ENCODE peak calls at places on chromosomes 3 and 15, in five cellular contexts. A is AG04449, S is foreskin fibroblast, C is thoracic aorta, W is testis. Q is an unnamed sample.

GRCh38 chr3:125236331-125236903 is 23.9 kb upstream of the SLC12A8 start:
- DNase-seq in S (no peak), W (no peak), C (no peak), A (no peak), Q (peak)

GRCh38 chr3:196662711-196663571 is 23.4 kb downstream of the NRROS start:
- DNase-seq in A (no peak), W (no peak), C (no peak), S (no peak), Q (no peak)

GRCh38 chr3:6860911-6861330 is at the start of gene GRM7:
- DNase-seq in W (peak), C (no peak), S (no peak), A (no peak), Q (no peak)

GRCh38 chr3:196431193-196432136 is 762 bp downstream of the UBXN7 start:
- DNase-seq in A (no peak), S (peak), W (peak), C (no peak), Q (no peak)

GRCh38 chr3:141418751-141419150 is 50.4 kb downstream of the ZBTB38 start:
- DNase-seq in C (no peak), A (no peak), S (no peak), W (no peak), Q (no peak)

GRCh38 chr3:100603449-100603848 is 6.0 kb upstream of the ADGRG7 start:
- DNase-seq in C (no peak), W (no peak), A (no peak), S (peak), Q (no peak)

GRCh38 chr3:124814620-124815421 is 72.3 kb downstream of the ITGB5 start:
- DNase-seq in W (no peak), A (no peak), C (no peak), S (no peak), Q (no peak)

GRCh38 chr3:100288288-100288894 is 27.6 kb downstream of the TBC1D23 start:
- DNase-seq in A (no peak), W (no peak), C (no peak), S (no peak), Q (no peak)

GRCh38 chr3:185717627-185718330 is 107.1 kb downstream of the IGF2BP2 start:
- DNase-seq in A (no peak), S (no peak), C (no peak), W (no peak), Q (no peak)

GRCh38 chr15:36422631-36423030 is 156.8 kb upstream of the CDIN1 start:
- DNase-seq in W (no peak), A (no peak), C (no peak), S (no peak), Q (no peak)

GRCh38 chr3:143363276-143363675 is 243.7 kb downstream of the CHST2 start:
- DNase-seq in A (no peak), W (no peak), C (no peak), S (peak), Q (no peak)

GRCh38 chr15:57158589-57158988 is 217.7 kb upstream of the CGNL1 start:
- DNase-seq in A (no peak), W (no peak), S (no peak), C (no peak), Q (peak)

GRCh38 chr15:31489801-31490646 is 163.4 kb downstream of the KLF13 start:
- DNase-seq in A (no peak), S (peak), W (peak), C (no peak), Q (peak)

GRCh38 chr3:190083631-190084030 is 37.1 kb downstream of the P3H2 start:
- DNase-seq in A (no peak), C (no peak), S (no peak), W (no peak), Q (no peak)

GRCh38 chr3:38536686-38537085 is 40.5 kb downstream of the EXOG start:
- DNase-seq in C (no peak), W (no peak), S (no peak), A (no peak), Q (no peak)

GRCh38 chr3:53949541-53949940 is 57.9 kb upstream of the SELENOK start:
- DNase-seq in A (no peak), W (no peak), S (no peak), C (no peak), Q (no peak)

GRCh38 chr3:30625541-30626438 is 19.4 kb downstream of the TGFBR2 start:
- DNase-seq in W (no peak), S (peak), A (no peak), C (no peak), Q (peak)

GRCh38 chr15:45276851-45277250 is 24.8 kb downstream of the SLC28A2 start:
- DNase-seq in A (no peak), C (no peak), W (no peak), S (peak), Q (no peak)

GRCh38 chr3:39900462-39901002 is 91.1 kb downstream of the MYRIP start:
- DNase-seq in A (no peak), C (no peak), S (no peak), W (no peak), Q (no peak)

GRCh38 chr3:55485208-55485791 is 1.8 kb downstream of the WNT5A start:
- DNase-seq in A (no peak), S (peak), W (peak), C (no peak), Q (no peak)

GRCh38 chr15:67048281-67049279 is 16.8 kb upstream of the SMAD3 start:
- DNase-seq in A (no peak), W (no peak), C (no peak), S (peak), Q (peak)

GRCh38 chr15:25245801-25246622 is 192.8 kb downstream of the UBE3A start:
- DNase-seq in A (no peak), S (no peak), C (no peak), W (peak), Q (no peak)

GRCh38 chr3:71926242-71926560 is 141.3 kb upstream of the PROK2 start:
- DNase-seq in A (no peak), W (no peak), S (no peak), C (no peak), Q (no peak)

GRCh38 chr3:105328338-105328730 is 38.4 kb upstream of the ALCAM start:
- DNase-seq in A (no peak), S (no peak), W (no peak), C (no peak), Q (no peak)

GRCh38 chr3:71893120-71893519 is 108.2 kb upstream of the PROK2 start:
- DNase-seq in A (no peak), S (no peak), C (no peak), W (no peak), Q (no peak)

GRCh38 chr3:196969001-196969659 is 497 bp upstream of the PIGZ start:
- DNase-seq in A (no peak), W (no peak), C (no peak), S (no peak), Q (no peak)

GRCh38 chr3:196177967-196178366 is 33.2 kb downstream of the ZDHHC19 start:
- DNase-seq in S (no peak), W (no peak), A (no peak), C (no peak), Q (no peak)

GRCh38 chr15:68203486-68203885 is 1.6 kb downstream of the CALML4 start:
- DNase-seq in S (no peak), W (no peak), A (no peak), C (no peak), Q (no peak)

GRCh38 chr15:89905846-89906378 is 6.8 kb downstream of the ARPIN start:
- DNase-seq in C (no peak), S (no peak), W (no peak), A (no peak), Q (no peak)

GRCh38 chr3:131386429-131386926 is 4.9 kb downstream of the NUDT16 start:
- DNase-seq in C (peak), W (peak), S (no peak), A (no peak), Q (no peak)

DNA sequence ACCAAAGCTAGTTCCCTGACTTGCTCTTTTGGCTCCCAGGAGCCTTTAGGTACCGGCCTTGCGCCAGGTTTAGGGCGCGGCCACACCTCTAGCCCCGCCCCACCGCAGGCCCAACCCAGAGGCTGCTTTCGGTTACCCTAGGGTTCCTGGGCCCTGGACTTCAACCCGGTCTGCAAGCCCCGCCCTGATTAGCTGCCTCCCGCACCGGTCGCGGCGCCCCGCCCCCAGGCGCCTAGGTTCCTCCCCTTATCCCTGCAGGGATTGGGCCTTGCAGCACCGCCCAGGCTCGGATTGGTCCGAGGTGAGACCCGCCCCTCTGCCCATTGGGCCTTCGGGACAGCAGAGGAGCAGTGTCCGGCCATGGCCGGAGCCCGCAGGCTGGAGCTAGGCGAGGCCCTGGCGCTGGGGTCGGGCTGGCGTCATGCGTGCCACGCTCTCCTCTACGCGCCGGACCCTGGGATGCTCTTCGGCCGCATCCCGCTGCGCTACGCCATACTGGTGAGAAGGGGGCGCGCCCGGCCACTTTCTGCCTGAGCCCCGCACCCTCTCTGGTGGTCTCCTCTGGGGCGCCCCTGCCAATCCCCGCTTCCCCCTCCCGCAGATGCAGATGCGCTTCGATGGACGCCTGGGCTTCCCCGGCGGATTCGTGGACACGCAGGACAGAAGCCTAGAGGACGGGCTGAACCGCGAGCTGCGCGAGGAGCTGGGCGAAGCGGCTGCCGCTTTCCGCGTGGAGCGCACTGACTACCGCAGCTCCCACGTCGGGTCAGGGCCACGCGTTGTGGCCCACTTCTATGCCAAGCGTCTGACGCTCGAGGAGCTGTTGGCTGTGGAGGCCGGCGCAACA is at the start of gene NUDT16:
- DNase-seq in S (peak), W (peak), A (peak), C (peak), Q (peak)
- H3K4me3 ChIP-seq in S (peak), W (peak), A (peak), C (peak), Q (peak)

GRCh38 chr15:91855684-91856553 is 2.4 kb downstream of the SLCO3A1 start:
- DNase-seq in A (no peak), S (no peak), W (no peak), C (no peak), Q (no peak)
- TF ChIP-seq CTCF in A (no peak), S (no peak), W (no peak), C (no peak), Q (peak)

DNA sequence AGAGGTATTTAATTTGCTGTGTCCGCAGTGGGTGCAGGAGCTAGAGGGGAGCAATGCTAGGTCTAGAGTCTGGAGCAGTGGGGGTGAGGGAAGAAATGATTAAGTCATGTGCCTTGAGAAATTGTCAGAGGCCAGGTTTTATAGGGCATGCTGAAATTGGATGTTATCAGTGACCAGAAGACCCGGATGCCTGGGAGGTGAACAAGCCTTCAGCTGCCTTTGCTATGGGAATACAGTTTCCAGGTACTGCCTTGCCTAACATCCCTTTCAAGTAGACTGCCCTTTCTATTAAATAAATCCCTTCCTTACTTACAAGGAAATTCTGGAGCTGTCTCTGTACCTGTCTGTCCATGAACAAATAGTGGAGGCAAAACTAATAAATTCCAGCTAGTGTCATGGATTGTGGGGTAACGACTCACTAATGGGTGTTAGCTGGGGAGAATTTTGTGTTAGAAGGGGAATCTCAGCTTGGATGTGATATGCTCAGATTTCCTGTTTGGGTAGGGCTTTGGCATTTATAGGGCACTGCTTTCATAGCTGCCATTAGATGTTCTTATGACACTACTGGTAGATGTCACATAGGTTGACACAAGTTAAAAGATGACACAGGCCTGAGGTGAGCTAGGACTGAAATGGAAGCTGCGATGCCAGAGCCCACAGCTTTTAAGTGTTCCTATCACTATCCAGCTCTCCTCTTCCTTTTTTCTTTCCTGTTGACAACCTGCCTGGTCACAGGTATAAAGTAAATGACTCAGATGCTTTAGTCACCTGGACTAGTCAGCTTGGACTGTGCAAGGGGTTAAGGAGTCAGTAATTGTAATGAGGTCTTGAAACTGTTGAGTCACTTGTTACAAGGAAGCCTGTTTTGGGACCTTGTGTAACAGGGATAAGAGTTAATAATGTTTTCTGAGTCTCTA is 21.3 kb downstream of the CHD2 start:
- DNase-seq in W (no peak), A (no peak), C (no peak), S (peak), Q (no peak)
- H3K4me3 ChIP-seq in W (no peak), A (no peak), C (peak), S (no peak), Q (no peak)

GRCh38 chr3:149958171-149958796 is 12.4 kb downstream of the PFN2 start:
- DNase-seq in A (no peak), S (no peak), W (no peak), C (no peak), Q (no peak)
- TF ChIP-seq CTCF in A (no peak), S (no peak), W (no peak), C (no peak), Q (no peak)

GRCh38 chr3:152331018-152331541 is 62.4 kb downstream of the MBNL1 start:
- DNase-seq in W (no peak), C (no peak), A (no peak), S (peak), Q (no peak)

GRCh38 chr3:152334761-152335160 is 66.0 kb downstream of the MBNL1 start:
- DNase-seq in S (no peak), A (no peak), W (no peak), C (no peak), Q (no peak)

GRCh38 chr3:152330565-152330964 is 61.8 kb downstream of the MBNL1 start:
- DNase-seq in W (no peak), C (no peak), A (no peak), S (no peak), Q (no peak)

GRCh38 chr3:152333928-152334327 is 65.2 kb downstream of the MBNL1 start:
- DNase-seq in C (no peak), A (no peak), W (no peak), S (no peak), Q (no peak)

DNA sequence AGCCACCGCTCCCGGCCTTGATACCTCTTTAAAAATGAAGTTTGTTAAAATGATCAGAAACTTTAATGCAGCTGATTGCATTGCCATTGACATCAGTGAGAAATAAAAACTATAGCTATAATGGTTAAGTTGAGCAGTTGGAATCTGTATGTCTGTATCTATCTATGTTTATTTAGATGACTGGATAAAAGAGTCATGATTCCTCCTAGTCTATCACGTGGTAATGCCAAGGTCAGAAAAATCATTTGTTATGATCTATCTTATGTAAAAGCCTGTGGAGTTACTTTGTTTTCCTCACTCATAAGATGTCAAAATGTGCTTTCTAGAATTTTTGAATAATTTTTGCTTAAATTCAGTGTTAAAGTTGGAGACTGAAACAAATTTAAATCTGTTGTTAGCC is 63.2 kb downstream of the MBNL1 start:
- DNase-seq in W (no peak), S (no peak), C (no peak), A (no peak), Q (no peak)
- H3K4me3 ChIP-seq in W (no peak), S (no peak), C (peak), A (no peak), Q (no peak)

DNA sequence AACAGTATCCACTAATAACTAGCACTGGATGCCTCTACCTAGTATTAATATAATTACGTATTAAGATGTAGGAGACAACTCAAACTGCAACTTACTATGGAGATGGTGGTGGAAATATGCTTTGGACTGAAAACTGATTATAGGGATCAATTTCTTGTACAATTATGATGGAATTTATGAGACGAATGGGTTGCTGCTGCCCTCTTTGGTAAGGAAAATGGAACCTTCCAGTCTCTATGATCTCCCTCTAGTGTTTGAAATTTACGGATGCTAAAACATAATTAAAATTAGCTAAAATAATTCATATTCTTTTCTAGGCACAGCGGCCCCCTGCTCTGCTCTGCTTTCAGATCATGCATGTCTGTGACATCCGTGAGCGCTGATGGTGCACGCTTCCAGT is 132.3 kb downstream of the NR2F2 start:
- DNase-seq in C (no peak), A (no peak), S (no peak), W (no peak), Q (no peak)
- TF ChIP-seq CTCF in C (no peak), A (no peak), S (peak), W (no peak), Q (peak)

DNA sequence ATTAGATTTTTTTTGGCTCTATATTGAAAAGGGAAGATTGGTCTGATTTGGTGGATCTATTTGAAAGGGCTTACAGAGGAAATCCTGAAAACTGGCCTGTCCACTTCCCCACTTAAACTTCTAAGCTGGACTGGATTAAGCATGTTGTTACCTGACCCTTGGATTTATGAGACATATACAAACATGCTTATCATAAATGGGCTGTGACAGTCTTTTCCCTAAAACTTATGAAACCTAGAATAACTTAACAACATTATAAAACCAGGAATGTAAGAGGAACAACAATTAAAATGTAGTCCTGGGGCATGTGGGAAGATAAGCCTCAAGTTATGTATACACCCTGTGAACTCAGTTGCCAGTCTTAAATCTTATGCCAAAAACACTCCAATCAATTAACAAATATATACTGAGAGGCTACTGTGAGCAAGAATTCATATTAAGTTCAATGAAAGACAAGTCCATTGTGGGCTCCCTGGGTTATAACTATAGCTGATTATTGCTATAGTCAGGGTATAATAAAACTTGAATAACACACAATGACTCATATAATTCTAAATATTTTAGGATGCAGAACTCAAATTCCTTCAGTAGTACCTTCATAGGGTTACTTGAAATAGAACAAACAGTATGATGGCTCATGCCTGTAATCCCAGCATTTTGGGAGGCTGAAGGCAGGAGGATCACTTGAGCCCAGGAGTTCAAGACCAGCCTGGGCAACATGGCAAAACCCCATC is 87.2 kb upstream of the PPIB start:
- DNase-seq in S (no peak), W (no peak), A (no peak), C (no peak), Q (peak)
- H3K4me3 ChIP-seq in S (no peak), W (no peak), A (no peak), C (no peak), Q (no peak)

DNA sequence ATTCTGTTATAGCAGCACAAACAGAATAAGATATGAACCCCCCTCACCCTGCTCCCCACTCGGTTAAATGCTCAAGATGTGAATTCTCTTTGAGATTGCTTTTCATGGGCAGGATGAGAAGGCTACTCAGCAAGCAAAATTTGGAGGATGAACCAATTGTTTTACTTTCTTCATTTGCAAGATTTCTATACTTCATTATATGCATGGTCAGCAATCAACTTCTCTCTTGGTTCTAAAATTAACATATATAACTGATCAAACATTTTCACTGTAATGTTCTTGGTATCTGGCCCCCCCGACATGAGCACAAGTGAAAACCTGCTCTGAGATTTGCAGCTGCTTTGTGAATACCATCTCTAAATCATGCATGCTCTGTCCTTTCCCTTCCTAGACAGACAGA is 556.1 kb upstream of the MDFIC2 start:
- DNase-seq in C (no peak), S (no peak), A (no peak), W (no peak), Q (no peak)
- TF ChIP-seq CTCF in C (no peak), S (no peak), A (no peak), W (no peak), Q (no peak)

GRCh38 chr3:193914602-193915001 is 221.3 kb upstream of the HES1 start:
- DNase-seq in S (no peak), A (no peak), W (no peak), C (no peak), Q (no peak)

GRCh38 chr3:193915099-193915498 is 220.8 kb upstream of the HES1 start:
- DNase-seq in W (no peak), S (no peak), C (no peak), A (no peak), Q (no peak)

GRCh38 chr3:193917096-193917495 is 218.9 kb upstream of the HES1 start:
- DNase-seq in C (no peak), W (no peak), S (no peak), A (no peak), Q (no peak)

GRCh38 chr3:193912621-193913178 is 223.2 kb upstream of the HES1 start:
- DNase-seq in W (no peak), A (no peak), S (no peak), C (no peak), Q (no peak)

GRCh38 chr3:193915613-193916012 is 220.3 kb upstream of the HES1 start:
- DNase-seq in A (no peak), C (no peak), W (no peak), S (no peak), Q (no peak)
- H3K4me3 ChIP-seq in A (no peak), C (no peak), W (no peak), S (no peak), Q (no peak)

Q was measured in retinal pigment epithelial cell.